ENCODE peak calls at places on chromosomes 5 and 9, in eight cellular contexts. P, V, A, B, I, Y, E and M are unnamed samples.
A peak's percentile ranks its signal among the peaks of the same experiment; 100 is the strongest.

GRCh38 chr5:168471785-168472184 is 14.5 kb upstream of the RARS1 start:
- ATAC-seq in I (no peak), Y (no peak), P (no peak), A (no peak), B (no peak), E (no peak), V (no peak), M (no peak)

GRCh38 chr5:102809033-102809432 is 53.9 kb downstream of the PAM start:
- ATAC-seq in A (no peak), I (no peak), E (no peak), Y (no peak), B (no peak), V (peak; percentile 94), P (no peak), M (peak; percentile 67)

GRCh38 chr9:113863345-113863744 is 12.8 kb upstream of the ZNF618 start:
- ATAC-seq in I (no peak), Y (no peak), P (no peak), V (no peak), E (no peak), A (no peak), B (no peak), M (no peak)

GRCh38 chr9:135565636-135566035 is 4.1 kb downstream of the PAEP start:
- ATAC-seq in P (no peak), Y (no peak), V (no peak), I (no peak), A (no peak), E (no peak), B (no peak), M (no peak)

GRCh38 chr9:137439158-137439714 is 1.9 kb downstream of the ENTPD8 start:
- ATAC-seq in V (no peak), A (no peak), E (no peak), I (no peak), P (no peak), Y (no peak), B (no peak), M (no peak)

GRCh38 chr9:131270171-131271015 is 5.9 kb downstream of the FAM78A start:
- ATAC-seq in Y (peak; percentile 16), B (peak; percentile 4), I (peak; percentile 28), P (no peak), V (peak; percentile 59), A (no peak), E (peak; percentile 17), M (peak; percentile 81)

GRCh38 chr5:181241393-181241975 is 2.2 kb downstream of the RACK1 start:
- ATAC-seq in V (no peak), A (peak; percentile 64), E (peak; percentile 70), I (no peak), P (peak; percentile 69), Y (peak; percentile 25), B (no peak), M (no peak)

GRCh38 chr9:14027114-14027812 is 286.7 kb downstream of the NFIB start:
- ATAC-seq in A (no peak), Y (no peak), B (no peak), E (no peak), I (no peak), V (peak; percentile 77), P (no peak), M (peak; percentile 26)

GRCh38 chr5:148786456-148786855 is 40.0 kb upstream of the ADRB2 start:
- ATAC-seq in V (no peak), P (no peak), I (no peak), E (no peak), Y (no peak), B (no peak), A (no peak), M (no peak)

GRCh38 chr5:7857918-7858632 is 7.1 kb upstream of the CFAP90 start:
- ATAC-seq in A (no peak), B (no peak), E (peak; percentile 35), P (peak; percentile 93), V (no peak), Y (peak; percentile 35), I (peak; percentile 53), M (no peak)

GRCh38 chr5:64869419-64869818 is 100.7 kb downstream of the CWC27 start:
- ATAC-seq in B (no peak), I (no peak), A (peak; percentile 77), E (peak; percentile 94), P (no peak), V (peak; percentile 39), Y (no peak), M (no peak)